ENCODE peak calls at places on chromosomes 6 and 20, in eight cellular contexts. One of them, this sample, is unnamed.

GRCh38 chr20:23047738-23048214 is 1.7 kb downstream of the THBD start:
- DNase-seq in iPS-NIHi11: no peak
- DNase-seq in uterus: no peak
- DNase-seq in NCI-H748 treated with DMSO at 0.1 percent for 48 hours: peak; percentile 37
- DNase-seq in endodermal cell: peak; percentile 82
- DNase-seq in NCI-H82: peak; percentile 10
- DNase-seq in lung: no peak
- DNase-seq in gastrocnemius medialis: peak; percentile 53
- DNase-seq in this sample: no peak

GRCh38 chr6:83019741-83020140 is 45.9 kb downstream of the UBE3D start:
- DNase-seq in endodermal cell: no peak
- DNase-seq in iPS-NIHi11: no peak
- DNase-seq in lung: no peak
- DNase-seq in NCI-H82: no peak
- DNase-seq in uterus: no peak
- DNase-seq in NCI-H748 treated with DMSO at 0.1 percent for 48 hours: no peak
- DNase-seq in gastrocnemius medialis: no peak
- DNase-seq in this sample: no peak

GRCh38 chr6:63805808-63806572 is 170.4 kb downstream of the PHF3 start:
- DNase-seq in NCI-H82: peak; percentile 42
- DNase-seq in NCI-H748 treated with DMSO at 0.1 percent for 48 hours: peak; percentile 57
- DNase-seq in iPS-NIHi11: no peak
- DNase-seq in endodermal cell: no peak
- DNase-seq in lung: no peak
- DNase-seq in uterus: no peak
- DNase-seq in gastrocnemius medialis: no peak
- DNase-seq in this sample: no peak

GRCh38 chr6:83073620-83074019 is 6.1 kb downstream of the DOP1A start:
- DNase-seq in NCI-H748 treated with DMSO at 0.1 percent for 48 hours: no peak
- DNase-seq in lung: no peak
- DNase-seq in gastrocnemius medialis: no peak
- DNase-seq in uterus: no peak
- DNase-seq in iPS-NIHi11: no peak
- DNase-seq in NCI-H82: no peak
- DNase-seq in endodermal cell: no peak
- DNase-seq in this sample: no peak

GRCh38 chr6:141261016-141261671 is 871.6 kb upstream of the GJE1 start:
- DNase-seq in iPS-NIHi11: no peak
- DNase-seq in endodermal cell: no peak
- DNase-seq in uterus: no peak
- DNase-seq in NCI-H82: no peak
- DNase-seq in NCI-H748 treated with DMSO at 0.1 percent for 48 hours: no peak
- DNase-seq in gastrocnemius medialis: no peak
- DNase-seq in lung: no peak
- DNase-seq in this sample: no peak

GRCh38 chr6:149231786-149232185 is 85.7 kb upstream of the TAB2 start:
- DNase-seq in gastrocnemius medialis: no peak
- DNase-seq in iPS-NIHi11: no peak
- DNase-seq in NCI-H82: no peak
- DNase-seq in NCI-H748 treated with DMSO at 0.1 percent for 48 hours: no peak
- DNase-seq in uterus: no peak
- DNase-seq in lung: no peak
- DNase-seq in endodermal cell: no peak
- DNase-seq in this sample: no peak

GRCh38 chr6:23111984-23112383 is 542.6 kb downstream of the HDGFL1 start:
- DNase-seq in iPS-NIHi11: no peak
- DNase-seq in gastrocnemius medialis: no peak
- DNase-seq in NCI-H748 treated with DMSO at 0.1 percent for 48 hours: no peak
- DNase-seq in uterus: no peak
- DNase-seq in endodermal cell: no peak
- DNase-seq in lung: no peak
- DNase-seq in NCI-H82: no peak
- DNase-seq in this sample: no peak

GRCh38 chr6:57284056-57284455 is 33.4 kb upstream of the PRIM2 start:
- DNase-seq in endodermal cell: no peak
- DNase-seq in iPS-NIHi11: no peak
- DNase-seq in NCI-H82: no peak
- DNase-seq in gastrocnemius medialis: no peak
- DNase-seq in NCI-H748 treated with DMSO at 0.1 percent for 48 hours: no peak
- DNase-seq in uterus: peak; percentile 41
- DNase-seq in lung: no peak
- DNase-seq in this sample: no peak

GRCh38 chr6:26240981-26241770 is 123.8 kb upstream of the BTN3A2 start:
- DNase-seq in NCI-H748 treated with DMSO at 0.1 percent for 48 hours: no peak
- DNase-seq in gastrocnemius medialis: no peak
- DNase-seq in iPS-NIHi11: no peak
- DNase-seq in uterus: no peak
- DNase-seq in endodermal cell: peak; percentile 54
- DNase-seq in NCI-H82: no peak
- DNase-seq in lung: no peak
- DNase-seq in this sample: no peak

This sample was measured in D341Med.